ENCODE peak calls at places on chromosomes 16 and 17, in nine cellular contexts. C is ascending aorta; O is bronchial epithelial cell; D is CD8-positive, alpha-beta T cell; J is cardiac fibroblast; G is GM12878; X is AG09309; L is Panc1; E is GM23338. F is an unnamed sample.

GRCh38 chr16:66881560-66881959 is 1.2 kb downstream of the PDP2 start:
- DNase-seq in D (no peak), E (no peak), X (no peak), C (no peak), O (no peak), L (no peak), J (no peak), G (no peak), F (no peak)

GRCh38 chr17:40303009-40303657 is 5.8 kb upstream of the RARA start:
- DNase-seq in X (no peak), C (peak), G (no peak), D (peak), O (peak), J (peak), L (peak), E (peak), F (peak)

GRCh38 chr16:69243479-69243878 is 56.5 kb downstream of the SNTB2 start:
- DNase-seq in J (peak), E (no peak), G (no peak), D (no peak), X (no peak), C (no peak), O (no peak), L (no peak), F (no peak)

GRCh38 chr17:6455321-6455705 is 11.1 kb downstream of the PIMREG start:
- DNase-seq in E (peak), J (peak), D (peak), O (no peak), C (no peak), G (no peak), L (no peak), X (no peak), F (peak)

GRCh38 chr17:44786551-44787081 is 27.8 kb downstream of the ADAM11 start:
- DNase-seq in C (no peak), J (no peak), O (no peak), X (no peak), D (no peak), L (no peak), E (no peak), G (no peak), F (no peak)

GRCh38 chr17:13346996-13347762 is 254.6 kb downstream of the HS3ST3A1 start:
- DNase-seq in E (no peak), O (peak), X (peak), J (peak), L (no peak), C (no peak), D (no peak), G (no peak), F (peak)

GRCh38 chr16:85697441-85697840 is 8.7 kb upstream of the GINS2 start:
- DNase-seq in O (peak), L (no peak), X (no peak), D (no peak), G (no peak), E (no peak), C (no peak), J (no peak), F (peak)

GRCh38 chr17:46949291-46950174 is 26.6 kb downstream of the GOSR2 start:
- DNase-seq in X (no peak), E (no peak), D (no peak), G (no peak), O (peak), L (no peak), C (no peak), J (no peak), F (peak)

GRCh38 chr17:38918129-38918913 is 7.1 kb upstream of the LASP1NB start:
- DNase-seq in L (no peak), O (no peak), E (peak), X (no peak), G (no peak), J (no peak), D (no peak), C (peak), F (no peak)

GRCh38 chr16:7722761-7723160 is 390.1 kb downstream of the RBFOX1 start:
- DNase-seq in L (no peak), E (no peak), O (no peak), J (no peak), D (no peak), C (no peak), X (no peak), G (no peak), F (no peak)

GRCh38 chr16:53334581-53334980 is 99.7 kb upstream of the RBL2 start:
- DNase-seq in J (no peak), L (no peak), G (no peak), D (no peak), O (no peak), C (no peak), X (no peak), E (no peak), F (no peak)

GRCh38 chr17:30376621-30377452 is 1.9 kb upstream of the CPD start:
- DNase-seq in D (peak), C (no peak), J (peak), O (no peak), G (peak), L (no peak), E (no peak), X (peak), F (peak)

GRCh38 chr16:168424-168823 is 2.6 kb downstream of the HBM start:
- DNase-seq in C (no peak), X (no peak), L (no peak), D (no peak), O (no peak), E (no peak), G (no peak), J (no peak), F (no peak)

GRCh38 chr17:38815576-38816193 is 9.4 kb downstream of the CWC25 start:
- DNase-seq in C (no peak), J (peak), E (peak), D (no peak), X (peak), G (no peak), L (no peak), O (peak), F (peak)

GRCh38 chr17:29238133-29238850 is 8.4 kb upstream of the CRYBA1 start:
- DNase-seq in X (no peak), L (no peak), J (peak), O (no peak), C (no peak), D (no peak), G (no peak), E (no peak), F (no peak)

GRCh38 chr16:56776562-56776961 is 46.6 kb downstream of the NUP93 start:
- DNase-seq in C (no peak), G (no peak), J (peak), O (peak), X (peak), L (no peak), D (no peak), E (no peak), F (peak)

GRCh38 chr17:28406478-28406824 is 439 bp upstream of the SLC46A1 start:
- DNase-seq in L (no peak), C (no peak), E (peak), D (no peak), X (no peak), G (no peak), O (peak), J (no peak), F (no peak)

GRCh38 chr17:49616546-49617205 is 41.0 kb downstream of the NXPH3 start:
- DNase-seq in L (no peak), E (no peak), D (no peak), G (no peak), O (no peak), J (peak), C (peak), X (peak), F (no peak)

GRCh38 chr17:40949406-40949805 is 12.0 kb upstream of the KRT23 start:
- DNase-seq in C (no peak), D (no peak), E (no peak), O (no peak), G (no peak), J (no peak), X (no peak), L (no peak), F (no peak)

GRCh38 chr16:3254309-3254708 is 2.1 kb downstream of the MEFV start:
- DNase-seq in E (no peak), L (no peak), O (no peak), G (no peak), J (no peak), C (no peak), D (no peak), X (no peak), F (no peak)

GRCh38 chr16:50165473-50165872 is 12.4 kb downstream of the TENT4B start:
- DNase-seq in D (no peak), E (no peak), J (no peak), C (no peak), L (no peak), X (no peak), O (no peak), G (no peak), F (no peak)

GRCh38 chr16:31704138-31704537 is 169.5 kb upstream of the ZNF267 start:
- DNase-seq in O (no peak), C (no peak), J (no peak), X (no peak), E (no peak), L (no peak), D (no peak), G (no peak), F (no peak)

GRCh38 chr16:86322283-86322682 is 188.0 kb upstream of the FOXF1 start:
- DNase-seq in D (no peak), J (no peak), X (no peak), C (no peak), E (no peak), L (no peak), O (no peak), G (no peak), F (no peak)

GRCh38 chr17:3040882-3041281 is 22.5 kb downstream of the OR1D5 start:
- DNase-seq in E (no peak), X (no peak), L (no peak), G (no peak), D (no peak), C (no peak), J (no peak), O (no peak), F (no peak)

GRCh38 chr16:81975637-81976036 is 35.6 kb downstream of the SDR42E1 start:
- DNase-seq in E (peak), G (no peak), J (no peak), C (no peak), D (no peak), L (no peak), X (no peak), O (no peak), F (no peak)

GRCh38 chr16:12535535-12536411 is 267.9 kb downstream of the CPPED1 start:
- DNase-seq in C (no peak), G (peak), E (peak), J (peak), O (no peak), L (no peak), D (no peak), X (no peak), F (no peak)

DNA sequence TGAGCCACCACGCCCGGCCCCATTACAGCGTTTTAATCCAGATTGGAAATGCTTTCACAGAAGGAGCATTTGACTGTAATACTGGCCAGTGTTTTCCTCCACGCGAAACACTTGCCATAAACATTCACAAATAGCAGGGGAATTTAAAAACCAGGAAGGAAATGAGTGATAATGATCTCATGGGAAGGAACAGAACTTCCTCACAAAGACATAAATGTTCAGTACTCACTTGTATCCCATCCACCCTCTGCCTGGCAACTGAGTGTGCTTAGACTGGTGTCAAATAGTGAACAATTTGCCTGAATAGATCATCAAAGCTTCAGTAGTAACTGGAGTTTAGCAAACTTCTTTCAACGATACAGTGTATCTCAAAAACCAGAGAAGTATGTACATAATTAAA is 54.1 kb downstream of the PSMD12 start:
- DNase-seq in X (no peak), E (no peak), G (no peak), D (no peak), C (no peak), L (no peak), O (peak), J (no peak), F (no peak)
- H3K4me3 ChIP-seq in X (no peak), E (no peak), G (no peak), D (no peak), C (no peak), L (no peak), O (no peak), J (no peak), F (no peak)

GRCh38 chr17:83103938-83104311 is 24.5 kb downstream of the METRNL start:
- DNase-seq in X (no peak), C (no peak), O (no peak), E (no peak), G (no peak), L (no peak), D (no peak), J (no peak), F (no peak)

GRCh38 chr17:83106036-83106577 is 26.7 kb downstream of the METRNL start:
- DNase-seq in L (no peak), J (no peak), D (no peak), C (peak), O (no peak), X (no peak), E (no peak), G (no peak), F (no peak)

GRCh38 chr17:83103200-83103937 is 24.0 kb downstream of the METRNL start:
- DNase-seq in E (peak), D (no peak), X (no peak), O (no peak), J (peak), C (no peak), G (no peak), L (peak), F (no peak)

GRCh38 chr17:83105512-83105911 is 26.1 kb downstream of the METRNL start:
- DNase-seq in E (no peak), O (no peak), D (no peak), C (no peak), L (no peak), J (no peak), G (no peak), X (no peak), F (no peak)

DNA sequence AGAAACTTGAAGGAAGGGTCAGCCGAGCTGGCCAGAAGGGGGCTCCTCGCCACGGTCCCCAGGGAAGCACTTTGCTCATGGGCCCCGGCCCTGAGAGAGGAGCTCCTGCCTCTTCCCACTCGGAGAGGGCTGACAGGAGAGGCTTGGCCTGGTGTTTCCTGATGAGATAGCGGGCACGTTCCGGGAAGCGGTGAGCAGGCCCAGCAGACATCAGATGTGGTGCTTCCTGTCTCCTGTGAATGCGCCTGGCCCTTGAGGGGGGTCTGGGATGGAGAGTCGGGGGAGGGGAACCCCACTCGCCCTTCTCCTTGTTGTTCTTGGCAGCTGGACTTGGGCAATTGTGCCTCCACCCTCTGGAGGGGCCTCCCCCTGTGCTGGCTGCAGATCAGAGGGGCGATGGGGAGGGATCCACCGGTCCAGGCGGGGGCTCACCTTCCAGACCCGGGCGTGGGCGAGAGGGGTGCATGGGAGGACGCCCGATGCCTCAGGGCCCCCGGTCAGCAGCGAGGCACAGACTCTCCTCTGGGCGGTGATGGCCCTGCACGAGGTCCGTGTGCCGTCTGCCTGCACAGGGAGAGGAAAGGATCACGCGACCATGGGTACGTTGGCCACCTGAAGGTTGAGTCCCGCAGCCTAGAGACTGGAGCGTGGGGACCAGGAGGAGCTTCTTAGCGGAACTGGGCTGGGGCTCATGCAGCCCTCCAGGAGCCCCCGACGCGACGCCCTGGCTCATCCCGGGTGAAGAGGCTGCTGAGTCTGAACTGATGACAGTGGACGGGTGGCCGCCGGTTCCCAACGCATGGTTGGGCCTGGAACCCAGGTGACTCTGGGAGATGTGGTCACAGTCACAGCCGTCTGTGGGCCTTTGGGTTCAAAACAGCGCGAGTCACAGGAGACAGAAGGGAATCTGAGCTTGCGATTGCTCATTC is 25.4 kb downstream of the METRNL start:
- DNase-seq in D (no peak), O (no peak), C (no peak), G (no peak), J (peak), L (no peak), E (no peak), X (no peak), F (no peak)
- TF ChIP-seq CTCF in D (no peak), O (no peak), C (no peak), G (no peak), J (no peak), L (no peak), E (peak), X (no peak), F (no peak)

DNA sequence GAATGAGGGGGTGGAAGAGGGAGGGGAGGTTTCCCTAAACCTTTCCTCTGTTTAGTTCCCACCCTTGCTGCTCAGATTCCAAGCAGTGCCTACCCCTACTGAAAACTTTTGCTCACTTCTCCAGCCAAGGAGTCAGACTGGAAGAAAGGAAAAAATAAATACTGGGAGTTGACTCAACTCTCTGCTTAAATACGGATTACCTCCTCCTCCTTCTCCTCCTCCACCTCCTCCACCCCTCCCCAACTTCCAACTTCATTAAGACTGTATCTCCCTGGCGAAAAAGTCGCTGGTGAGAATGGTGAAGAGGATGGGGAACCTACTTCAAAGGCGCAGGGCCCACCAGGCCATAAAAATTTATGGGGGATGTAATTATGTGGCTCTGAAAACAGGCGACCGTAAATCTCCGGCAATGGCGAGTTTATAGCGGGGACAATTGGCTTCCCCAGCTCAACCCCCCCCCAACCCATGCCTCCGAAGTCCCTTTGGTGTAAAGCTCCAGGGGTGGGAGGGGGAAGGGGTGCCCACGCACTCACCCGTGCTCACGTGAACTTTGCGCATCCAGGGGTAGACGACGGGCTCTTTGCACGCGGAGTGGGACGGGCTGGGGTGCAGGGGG is 712 bp downstream of the HOXB4 start:
- DNase-seq in E (no peak), L (no peak), G (no peak), X (no peak), D (no peak), J (no peak), C (no peak), O (no peak), F (no peak)
- H3K4me3 ChIP-seq in E (peak), L (peak), G (peak), X (no peak), D (peak), J (peak), C (peak), O (no peak), F (peak)

DNA sequence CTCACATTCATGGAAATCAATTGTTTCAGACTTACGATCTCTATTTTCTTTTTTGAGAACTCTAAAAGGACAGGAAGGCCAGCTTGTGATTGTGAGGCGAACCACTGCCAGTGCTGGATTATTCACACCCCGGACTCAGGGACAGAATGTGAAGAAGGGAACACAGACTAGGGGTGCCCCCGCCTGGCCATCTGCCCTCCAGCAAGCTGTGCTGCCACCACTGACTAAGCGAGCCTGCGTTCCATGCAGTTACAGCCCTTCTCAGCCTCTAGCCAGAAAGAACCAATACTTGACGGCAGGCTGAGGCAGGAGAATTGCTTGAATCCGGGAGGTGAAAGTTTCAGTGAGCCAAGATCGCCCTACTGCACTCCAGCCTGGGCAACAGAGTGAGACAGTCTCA is 2.8 kb downstream of the HAGH start:
- DNase-seq in J (peak), D (no peak), C (no peak), O (peak), X (no peak), G (no peak), L (no peak), E (peak), F (peak)
- TF ChIP-seq CTCF in J (peak), D (no peak), C (no peak), O (peak), X (peak), G (peak), L (no peak), E (peak), F (peak)

GRCh38 chr17:48123776-48124388 is 16.3 kb downstream of the SNX11 start:
- DNase-seq in E (no peak), L (no peak), G (no peak), J (no peak), X (no peak), D (no peak), C (no peak), O (no peak), F (no peak)
- H3K4me3 ChIP-seq in E (no peak), L (no peak), G (no peak), J (no peak), X (no peak), D (no peak), C (no peak), O (no peak), F (no peak)

DNA sequence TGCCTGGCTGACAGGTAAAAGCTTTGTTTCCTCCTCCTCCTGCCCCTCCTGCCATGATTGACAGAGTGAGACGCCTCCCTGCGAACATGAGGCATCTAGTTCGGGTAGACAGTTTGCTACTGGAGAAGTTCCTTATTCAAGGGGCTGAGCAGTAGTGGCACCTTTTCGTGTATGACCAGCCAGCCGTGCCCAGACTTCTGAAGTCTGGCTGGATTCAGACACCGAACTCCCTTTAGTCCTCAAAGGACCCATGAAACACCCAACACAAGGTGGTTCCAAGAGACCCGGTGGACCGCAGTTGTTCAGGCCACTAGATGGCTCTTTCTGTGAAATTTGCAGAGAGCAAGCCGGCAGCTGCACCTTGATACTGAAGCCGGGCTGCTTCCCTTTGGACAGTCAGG is 192.8 kb downstream of the XYLT1 start:
- DNase-seq in X (no peak), C (no peak), O (no peak), E (peak), D (peak), L (no peak), J (peak), G (no peak), F (no peak)
- TF ChIP-seq CTCF in X (peak), C (peak), O (no peak), E (peak), D (no peak), L (peak), J (peak), G (peak), F (no peak)